ENCODE peak calls at places on chromosomes 5 and 9, in eight cellular contexts. D, X, A, J, U, R, W and H are unnamed samples.

GRCh38 chr5:83645936-83646335 is 74.7 kb downstream of the HAPLN1 start:
- DNase-seq in U (no peak), J (no peak), A (no peak), D (no peak), W (no peak), X (no peak), R (no peak), H (no peak)

GRCh38 chr5:151733727-151734408 is 24.6 kb downstream of the ATOX1 start:
- DNase-seq in J (no peak), W (no peak), R (no peak), A (no peak), D (no peak), U (no peak), X (no peak), H (no peak)

GRCh38 chr9:16246785-16247184 is 623.7 kb downstream of the BNC2 start:
- DNase-seq in A (no peak), W (no peak), R (no peak), X (no peak), U (no peak), D (no peak), J (no peak), H (no peak)

GRCh38 chr5:73859696-73860095 is 233.7 kb downstream of the ARHGEF28 start:
- DNase-seq in X (no peak), U (no peak), J (no peak), A (no peak), W (no peak), R (no peak), D (no peak), H (no peak)

GRCh38 chr5:82073179-82073578 is 101.4 kb downstream of the ATG10 start:
- DNase-seq in X (no peak), A (no peak), J (no peak), W (no peak), U (no peak), D (no peak), R (no peak), H (no peak)

GRCh38 chr5:130724658-130725057 is 440.4 kb downstream of the HINT1 start:
- DNase-seq in U (no peak), A (no peak), R (no peak), J (no peak), W (no peak), D (no peak), X (no peak), H (no peak)

GRCh38 chr5:143807401-143807800 is 4.6 kb upstream of the HMHB1 start:
- DNase-seq in U (no peak), D (no peak), R (no peak), X (no peak), A (no peak), J (no peak), W (no peak), H (no peak)

GRCh38 chr9:504921-505821 is 290.5 kb downstream of the DOCK8 start:
- DNase-seq in J (peak; percentile 68), X (peak; percentile 30), D (peak; percentile 64), W (no peak), A (peak; percentile 52), U (no peak), R (peak; percentile 30), H (peak; percentile 29)

GRCh38 chr5:139670369-139671095 is 22.4 kb downstream of the CXXC5 start:
- DNase-seq in J (no peak), U (no peak), A (no peak), W (no peak), D (no peak), X (no peak), R (no peak), H (no peak)

GRCh38 chr5:139668064-139668880 is 20.1 kb downstream of the CXXC5 start:
- DNase-seq in A (no peak), W (no peak), R (no peak), X (no peak), U (peak; percentile 34), J (no peak), D (no peak), H (peak; percentile 57)

GRCh38 chr5:139671096-139671841 is 23.1 kb downstream of the CXXC5 start:
- DNase-seq in J (peak; percentile 83), U (no peak), W (no peak), X (no peak), D (no peak), R (no peak), A (no peak), H (peak; percentile 47)

GRCh38 chr5:139668924-139669680 is 21.0 kb downstream of the CXXC5 start:
- DNase-seq in W (no peak), R (no peak), J (no peak), A (no peak), D (no peak), U (no peak), X (no peak), H (no peak)

DNA sequence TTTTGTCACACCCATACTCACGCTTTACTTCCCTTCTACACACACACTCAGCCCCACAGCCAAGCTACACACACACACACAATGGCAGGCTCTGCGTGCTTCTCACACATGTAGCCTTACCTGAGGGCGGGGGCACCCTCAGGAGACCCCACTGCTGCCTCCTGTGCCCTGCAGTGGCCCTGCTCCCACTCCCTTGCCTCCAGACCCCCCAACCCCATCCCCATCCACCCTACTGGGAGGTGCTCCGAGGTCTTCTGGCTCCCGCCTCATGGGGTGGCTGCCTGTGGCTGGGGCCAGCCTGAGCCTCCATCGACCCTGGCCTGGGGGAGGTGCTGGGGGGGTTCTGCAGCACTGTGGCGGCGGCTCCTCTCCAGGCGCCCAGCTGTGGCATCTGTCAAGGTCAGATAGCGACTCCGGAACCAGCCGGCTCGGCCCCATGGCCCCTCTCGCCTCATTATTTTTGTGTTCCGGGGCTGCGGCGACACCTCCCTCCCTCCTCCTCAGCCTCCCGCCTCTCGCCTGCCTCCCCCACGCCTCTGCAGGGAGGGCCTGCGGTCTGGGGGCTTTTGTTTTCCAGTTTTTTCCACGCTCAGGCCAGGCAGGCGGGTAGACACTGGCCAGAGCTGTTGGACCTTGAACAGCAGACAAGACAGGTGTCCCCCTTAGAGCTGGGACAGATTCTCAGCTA is 21.7 kb downstream of the CXXC5 start:
- DNase-seq in X (no peak), J (no peak), U (no peak), R (no peak), A (peak; percentile 74), D (no peak), W (no peak), H (peak; percentile 55)
- H3K4me3 ChIP-seq in X (peak overlapping the region; percentile 32), J (peak overlapping the region; percentile 62), U (no peak overlapping the region), R (no peak overlapping the region), A (no peak overlapping the region), D (peak overlapping the region; percentile 50), W (no peak overlapping the region), H (peak overlapping the region; percentile 62)

DNA sequence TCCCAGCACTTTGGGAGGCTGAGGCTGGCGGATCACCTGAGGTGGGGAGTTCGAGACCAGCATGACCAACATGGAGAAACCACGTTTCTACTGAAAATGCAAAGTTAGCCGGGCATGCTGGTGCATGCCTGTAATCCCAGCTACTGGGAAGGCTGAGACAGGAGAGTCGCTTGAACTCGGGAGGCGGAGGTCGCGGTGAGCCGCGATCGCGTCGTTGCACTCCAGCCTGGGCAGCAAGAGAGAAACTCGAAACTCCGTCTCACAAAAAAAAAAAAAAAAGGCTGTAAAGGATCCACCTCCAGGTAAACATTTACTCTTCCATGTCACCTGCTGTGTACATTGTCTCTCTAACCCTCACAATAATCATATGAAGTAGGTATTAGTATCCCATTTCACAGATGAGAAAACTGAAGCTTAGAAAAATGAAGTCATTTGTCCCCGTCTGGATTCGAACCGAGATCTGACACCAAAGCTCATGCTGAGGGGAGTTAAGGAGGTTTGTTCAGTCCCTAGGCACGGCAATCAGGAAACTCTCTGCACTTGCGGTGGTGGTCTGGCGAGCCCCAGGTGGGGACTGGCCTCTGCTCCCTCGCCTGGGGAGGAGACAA is 494 bp upstream of the DOCK2 start:
- DNase-seq in A (no peak), J (no peak), D (no peak), X (no peak), W (no peak), R (no peak), U (no peak), H (no peak)
- H3K4me3 ChIP-seq in A (no peak overlapping the region), J (peak overlapping the region; percentile 47), D (peak overlapping the region; percentile 45), X (peak overlapping the region; percentile 35), W (peak overlapping the region; percentile 11), R (no peak overlapping the region), U (peak overlapping the region; percentile 80), H (peak overlapping the region; percentile 56)

GRCh38 chr5:52894451-52894850 is 94.7 kb upstream of the ITGA2 start:
- DNase-seq in J (no peak), W (no peak), X (no peak), D (no peak), R (no peak), A (no peak), U (no peak), H (no peak)

GRCh38 chr5:52893863-52894262 is 95.3 kb upstream of the ITGA2 start:
- DNase-seq in J (no peak), X (no peak), A (no peak), U (no peak), R (no peak), D (no peak), W (no peak), H (no peak)

GRCh38 chr5:52895070-52895469 is 94.1 kb upstream of the ITGA2 start:
- DNase-seq in R (no peak), X (no peak), U (no peak), J (no peak), D (no peak), A (no peak), W (no peak), H (no peak)

GRCh38 chr5:52893105-52893504 is 96.0 kb upstream of the ITGA2 start:
- DNase-seq in U (no peak), W (peak; percentile 23), J (no peak), X (no peak), A (no peak), D (no peak), R (no peak), H (no peak)

GRCh38 chr5:52892242-52892878 is 96.8 kb upstream of the ITGA2 start:
- DNase-seq in A (no peak), R (no peak), X (no peak), D (no peak), W (no peak), J (no peak), U (no peak), H (no peak)
- H3K4me3 ChIP-seq in A (no peak overlapping the region), R (no peak overlapping the region), X (no peak overlapping the region), D (no peak overlapping the region), W (no peak overlapping the region), J (no peak overlapping the region), U (no peak overlapping the region), H (no peak overlapping the region)

GRCh38 chr9:113566712-113567071 is 103.2 kb downstream of the RGS3 start:
- DNase-seq in U (no peak), W (no peak), X (peak; percentile 50), J (peak; percentile 65), A (no peak), D (no peak), R (peak; percentile 27), H (no peak)

GRCh38 chr9:113567361-113568080 is 104.0 kb downstream of the RGS3 start:
- DNase-seq in A (no peak), W (no peak), D (no peak), R (peak; percentile 18), X (peak; percentile 17), J (peak; percentile 30), U (no peak), H (peak; percentile 11)

GRCh38 chr9:113564804-113565237 is 101.3 kb downstream of the RGS3 start:
- DNase-seq in J (peak; percentile 85), W (no peak), U (no peak), D (peak; percentile 79), X (peak; percentile 75), R (peak; percentile 41), A (peak; percentile 66), H (peak; percentile 69)

GRCh38 chr9:113568081-113568435 is 104.5 kb downstream of the RGS3 start:
- DNase-seq in W (no peak), U (no peak), R (peak; percentile 13), X (peak; percentile 8), D (no peak), A (no peak), J (no peak), H (no peak)

DNA sequence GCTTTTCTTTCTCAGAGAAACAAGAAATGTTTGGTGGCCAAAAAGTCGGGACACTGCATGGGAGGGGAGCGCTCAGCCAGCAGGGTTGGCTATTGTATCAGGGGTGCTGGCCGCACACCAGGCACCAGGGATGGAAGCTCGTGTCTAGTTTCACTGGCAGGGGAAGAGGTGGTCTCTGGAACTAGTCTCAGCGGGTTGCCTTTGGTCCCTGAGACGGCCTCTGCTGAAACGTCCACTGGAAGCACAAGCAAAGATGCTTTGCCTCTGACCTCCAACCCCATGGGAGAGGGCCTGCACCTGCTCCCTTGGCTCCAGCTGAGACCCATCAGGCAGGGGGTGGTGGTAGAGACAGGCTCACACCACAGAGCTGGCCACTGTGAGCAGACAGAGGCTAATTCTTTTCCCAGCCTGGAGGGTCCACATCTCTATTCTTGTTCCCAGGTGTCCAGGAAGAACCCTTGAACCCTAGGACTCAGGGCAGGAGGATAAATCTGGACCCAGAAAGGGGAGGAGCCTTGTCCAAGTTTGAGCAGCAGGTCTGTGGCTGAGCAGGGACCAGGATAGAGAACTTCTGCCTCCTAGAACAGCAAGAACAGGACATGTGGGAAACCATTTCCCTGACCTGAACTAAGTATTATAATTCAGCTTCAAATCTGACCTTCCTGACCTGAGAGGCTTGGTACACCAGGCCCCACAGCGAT is 102.6 kb downstream of the RGS3 start:
- DNase-seq in R (peak; percentile 21), J (no peak), D (no peak), U (no peak), W (no peak), A (no peak), X (peak; percentile 18), H (no peak)
- H3K4me3 ChIP-seq in R (no peak overlapping the region), J (peak overlapping the region; percentile 55), D (peak overlapping the region; percentile 47), U (no peak overlapping the region), W (peak overlapping the region; percentile 70), A (peak overlapping the region; percentile 21), X (peak overlapping the region; percentile 69), H (peak overlapping the region; percentile 64)